ENCODE peak calls at places on chromosomes 1 and 21, in nine cellular contexts. J is Calu3; I is left ventricle myocardium inferior; P is fibroblast of pulmonary artery; Y is progenitor cell of endocrine pancreas; Q is LNCaP clone FGC; G is CD8-positive, alpha-beta T cell; N is gastrocnemius medialis; U is MM.1S. K is an unnamed sample.

GRCh38 chr1:185520188-185520935 is 203.3 kb upstream of the IVNS1ABP start:
- DNase-seq in G (no peak), J (no peak), N (no peak), Q (no peak), P (no peak), U (no peak), Y (no peak), I (no peak), K (no peak)

GRCh38 chr1:212162635-212163034 is 122.6 kb upstream of the PPP2R5A start:
- DNase-seq in I (peak), J (peak), G (peak), Q (no peak), Y (no peak), P (peak), N (peak), U (peak), K (peak)

GRCh38 chr1:29478046-29478791 is 241.9 kb downstream of the PTPRU start:
- DNase-seq in P (no peak), N (no peak), U (no peak), I (no peak), J (no peak), Q (no peak), G (no peak), Y (peak), K (no peak)

GRCh38 chr1:116067564-116067887 is 43.7 kb upstream of the MAB21L3 start:
- DNase-seq in G (no peak), N (peak), Y (no peak), I (peak), J (no peak), P (peak), U (no peak), Q (no peak), K (no peak)

GRCh38 chr1:114076308-114076707 is 77.4 kb downstream of the SYT6 start:
- DNase-seq in I (no peak), P (no peak), J (no peak), U (peak), N (no peak), Y (no peak), G (no peak), Q (no peak), K (no peak)

GRCh38 chr1:46996659-46997281 is 26.7 kb upstream of the CYP4X1 start:
- DNase-seq in N (no peak), J (no peak), Q (no peak), U (no peak), Y (no peak), P (no peak), I (no peak), G (no peak), K (no peak)

GRCh38 chr1:233368106-233368783 is 40.7 kb downstream of the MAP3K21 start:
- DNase-seq in P (peak), I (no peak), U (no peak), Q (no peak), G (no peak), N (no peak), J (no peak), Y (no peak), K (no peak)

GRCh38 chr1:155011004-155011416 is 8.4 kb downstream of the ZBTB7B start:
- DNase-seq in Y (no peak), G (no peak), Q (no peak), N (no peak), P (no peak), U (no peak), I (no peak), J (no peak), K (no peak)

GRCh38 chr1:36175137-36176095 is 19.5 kb downstream of the MAP7D1 start:
- DNase-seq in G (no peak), P (peak), N (peak), J (no peak), U (peak), Y (no peak), Q (no peak), I (peak), K (no peak)

GRCh38 chr1:40640314-40641076 is 25.0 kb downstream of the RIMS3 start:
- DNase-seq in N (no peak), U (no peak), G (no peak), Y (no peak), Q (no peak), J (no peak), I (no peak), P (no peak), K (no peak)

GRCh38 chr1:213457733-213458132 is 406.7 kb downstream of the RPS6KC1 start:
- DNase-seq in I (no peak), G (no peak), U (no peak), P (no peak), N (no peak), Y (no peak), J (no peak), Q (no peak), K (no peak)

GRCh38 chr1:46133181-46133658 is 791 bp upstream of the PIK3R3 start:
- DNase-seq in N (no peak), P (no peak), G (peak), Q (no peak), I (peak), Y (no peak), J (no peak), U (no peak), K (peak)

GRCh38 chr1:22616571-22616970 is 19.9 kb upstream of the C1QA start:
- DNase-seq in U (no peak), N (no peak), Q (no peak), P (no peak), I (no peak), J (no peak), Y (no peak), G (no peak), K (no peak)

GRCh38 chr1:201103666-201104065 is 8.6 kb downstream of the CACNA1S start:
- DNase-seq in I (no peak), P (no peak), G (no peak), Y (no peak), U (no peak), N (peak), J (no peak), Q (no peak), K (no peak)

GRCh38 chr21:35933466-35933865 is 126.9 kb downstream of the SETD4 start:
- DNase-seq in J (no peak), I (peak), U (no peak), N (peak), Y (no peak), Q (no peak), P (peak), G (no peak), K (no peak)
- TF ChIP-seq CTCF in J (no peak), I (peak), U (no peak), N (no peak), Y (no peak), Q (no peak), P (peak), G (no peak), K (no peak)

GRCh38 chr1:27973771-27974452 is 14.1 kb downstream of the XKR8 start:
- DNase-seq in G (no peak), Q (no peak), P (no peak), U (no peak), Y (no peak), I (no peak), J (no peak), N (no peak), K (no peak)

GRCh38 chr1:27979151-27979858 is 19.5 kb downstream of the XKR8 start:
- DNase-seq in N (no peak), J (no peak), Q (peak), P (peak), G (no peak), Y (no peak), I (no peak), U (peak), K (peak)

GRCh38 chr1:27980216-27980820 is 20.5 kb downstream of the XKR8 start:
- DNase-seq in Y (no peak), N (no peak), I (no peak), U (no peak), G (no peak), Q (no peak), P (no peak), J (no peak), K (no peak)

GRCh38 chr1:27981146-27981545 is 21.4 kb downstream of the XKR8 start:
- DNase-seq in G (no peak), Y (no peak), N (no peak), U (no peak), P (no peak), Q (no peak), I (no peak), J (no peak), K (no peak)

DNA sequence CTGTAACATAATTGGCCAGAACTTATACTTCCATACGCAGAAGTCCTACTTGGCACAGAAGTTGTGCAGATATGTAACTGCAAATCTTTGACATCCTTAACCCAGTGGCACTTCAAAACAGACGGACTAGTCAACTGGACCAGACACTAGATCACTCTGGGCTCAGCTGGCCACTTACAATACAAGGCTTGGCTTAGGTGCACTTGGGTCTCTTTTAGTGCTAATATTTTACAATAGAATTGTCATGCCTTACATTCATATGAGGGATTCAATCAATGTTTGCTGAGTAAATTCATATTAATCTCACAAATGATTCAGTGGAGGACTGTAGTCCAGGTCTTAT is 20.1 kb downstream of the XKR8 start:
- DNase-seq in Y (no peak), I (no peak), U (no peak), N (no peak), G (no peak), P (no peak), Q (no peak), J (no peak), K (no peak)
- TF ChIP-seq CTCF in Y (no peak), I (no peak), U (no peak), N (no peak), G (peak), P (no peak), Q (no peak), J (no peak), K (no peak)

GRCh38 chr1:85746777-85747176 is 38.5 kb upstream of the ZNHIT6 start:
- DNase-seq in Y (no peak), Q (no peak), G (no peak), U (no peak), I (no peak), P (no peak), N (no peak), J (no peak), K (no peak)
- TF ChIP-seq CTCF in Y (peak), Q (no peak), G (no peak), U (no peak), I (no peak), P (no peak), N (no peak), J (no peak), K (no peak)

GRCh38 chr1:229884765-229885164 is 182.3 kb upstream of the GALNT2 start:
- DNase-seq in I (no peak), U (no peak), Y (no peak), N (no peak), Q (no peak), P (no peak), G (no peak), J (peak), K (no peak)
- TF ChIP-seq CTCF in I (no peak), U (no peak), Y (no peak), N (no peak), Q (peak), P (no peak), G (no peak), J (no peak), K (no peak)

GRCh38 chr1:91548382-91549040 is 47.9 kb downstream of the CDC7 start:
- DNase-seq in G (no peak), J (no peak), Y (no peak), U (no peak), N (no peak), Q (no peak), P (no peak), I (no peak), K (no peak)

GRCh38 chr1:91549041-91549735 is 48.5 kb downstream of the CDC7 start:
- DNase-seq in Q (no peak), Y (no peak), G (peak), P (no peak), U (no peak), N (no peak), I (no peak), J (no peak), K (no peak)

GRCh38 chr1:91545506-91546300 is 45.1 kb downstream of the CDC7 start:
- DNase-seq in N (no peak), P (no peak), Q (no peak), J (no peak), I (no peak), U (no peak), Y (no peak), G (no peak), K (no peak)

GRCh38 chr1:91546301-91546581 is 45.6 kb downstream of the CDC7 start:
- DNase-seq in N (no peak), Q (no peak), P (no peak), U (no peak), Y (no peak), G (no peak), I (no peak), J (no peak), K (no peak)

GRCh38 chr1:91546876-91547275 is 46.2 kb downstream of the CDC7 start:
- DNase-seq in Q (no peak), U (no peak), P (no peak), N (no peak), G (no peak), J (no peak), Y (no peak), I (no peak), K (no peak)
- TF ChIP-seq CTCF in Q (peak), U (no peak), P (peak), N (no peak), G (no peak), J (no peak), Y (no peak), I (peak), K (no peak)

DNA sequence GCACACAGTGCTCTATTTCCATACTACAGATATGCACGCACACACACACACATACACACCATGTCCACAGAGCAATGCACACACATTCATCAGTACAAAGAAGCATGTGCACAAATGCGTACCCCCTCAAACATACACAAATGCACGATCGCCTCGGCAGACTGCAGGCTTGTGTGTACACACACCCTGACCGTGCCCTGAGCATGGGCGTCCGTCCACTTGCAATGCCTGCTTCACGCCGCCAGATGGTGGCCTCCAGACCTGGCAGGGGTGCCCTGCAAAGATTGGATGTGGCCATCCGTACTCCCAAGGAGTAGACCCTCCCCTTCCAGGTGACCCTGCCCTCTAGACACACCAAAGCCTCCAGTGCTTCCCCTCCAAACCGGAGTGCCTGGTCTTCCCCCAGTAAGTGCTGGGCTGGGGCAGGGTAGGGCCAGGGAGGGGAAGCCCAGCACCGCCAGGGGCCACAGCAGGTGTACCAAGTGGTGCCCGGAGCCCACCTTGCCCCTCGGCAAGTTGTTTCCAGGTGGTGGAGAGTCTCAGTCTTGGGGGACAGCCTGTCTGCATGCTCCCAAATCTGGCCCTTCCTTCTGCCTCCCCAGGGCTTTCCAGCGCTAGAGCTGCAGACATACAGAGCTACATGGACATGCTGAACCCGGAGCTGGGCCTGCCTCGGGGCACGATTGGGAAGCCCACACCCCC is 20.6 kb downstream of the ESPN start:
- DNase-seq in P (peak), Q (no peak), J (peak), G (peak), N (no peak), Y (peak), I (no peak), U (peak), K (no peak)
- TF ChIP-seq CTCF in P (peak), Q (peak), J (peak), G (peak), N (no peak), Y (peak), I (peak), U (peak), K (peak)

K was measured in GM20000.